ENCODE peak calls at places on chromosomes 13 and 19, in six cellular contexts. L, M, A, D, V and H are unnamed samples.
A peak's percentile ranks its signal among the peaks of the same experiment; 100 is the strongest.

GRCh38 chr19:29489182-29489951 is 36.4 kb upstream of the VSTM2B start:
- DNase-seq in L (no peak), M (no peak), A (no peak), D (no peak), V (no peak), H (no peak)

GRCh38 chr13:50353651-50354415 is 338.6 kb downstream of the KCNRG start:
- DNase-seq in L (no peak), M (no peak), A (peak; percentile 35), D (no peak), V (peak; percentile 87), H (no peak)

GRCh38 chr13:32905864-32906180 is 110.4 kb upstream of the KL start:
- DNase-seq in L (no peak), M (no peak), A (no peak), D (no peak), V (no peak), H (no peak)

GRCh38 chr19:34960103-34960805 is 3.8 kb downstream of the ZNF792 start:
- DNase-seq in L (no peak), M (no peak), A (peak; percentile 92), D (no peak), V (peak; percentile 39), H (peak; percentile 43)

GRCh38 chr13:29059837-29060236 is 239.7 kb downstream of the MTUS2 start:
- DNase-seq in L (no peak), M (no peak), A (no peak), D (peak; percentile 27), V (no peak), H (no peak)

GRCh38 chr13:31638577-31638976 is 100.7 kb upstream of the RXFP2 start:
- DNase-seq in L (no peak), M (no peak), A (peak; percentile 78), D (no peak), V (peak; percentile 87), H (no peak)

GRCh38 chr19:31110331-31110730 is 238.9 kb downstream of the TSHZ3 start:
- DNase-seq in L (no peak), M (no peak), A (peak; percentile 26), D (no peak), V (peak; percentile 68), H (no peak)

GRCh38 chr13:40152145-40152544 is 496.7 kb downstream of the COG6 start:
- DNase-seq in L (no peak), M (no peak), A (peak; percentile 54), D (no peak), V (peak; percentile 96), H (no peak)

GRCh38 chr13:79119578-79120107 is 286.4 kb downstream of the RBM26 start:
- DNase-seq in L (no peak), M (no peak), A (no peak), D (no peak), V (no peak), H (no peak)

GRCh38 chr19:58545286-58546068 is 1.6 kb downstream of the TRIM28 start:
- DNase-seq in L (no peak), M (peak; percentile 62), A (no peak), D (no peak), V (no peak), H (no peak)

GRCh38 chr13:111367340-111367739 is 46.9 kb downstream of the TEX29 start:
- DNase-seq in L (no peak), M (no peak), A (no peak), D (no peak), V (no peak), H (no peak)

GRCh38 chr13:105336706-105337582 is 1198.5 kb downstream of the EFNB2 start:
- DNase-seq in L (no peak), M (no peak), A (no peak), D (no peak), V (no peak), H (no peak)

GRCh38 chr13:50299546-50300249 is 284.5 kb downstream of the KCNRG start:
- DNase-seq in L (no peak), M (no peak), A (no peak), D (no peak), V (no peak), H (no peak)

GRCh38 chr13:32610977-32611376 is 24.7 kb downstream of the PDS5B start:
- DNase-seq in L (no peak), M (no peak), A (no peak), D (no peak), V (no peak), H (no peak)

GRCh38 chr13:92681239-92681638 is 545.4 kb upstream of the GPC6 start:
- DNase-seq in L (no peak), M (no peak), A (no peak), D (no peak), V (no peak), H (no peak)

GRCh38 chr13:81017525-81018152 is 676.7 kb upstream of the SPRY2 start:
- DNase-seq in L (no peak), M (no peak), A (peak; percentile 30), D (no peak), V (peak; percentile 67), H (no peak)

GRCh38 chr13:112368883-112369282 is 7.3 kb upstream of the SPACA7 start:
- DNase-seq in L (no peak), M (no peak), A (no peak), D (no peak), V (no peak), H (no peak)

GRCh38 chr13:73681015-73681414 is 453.2 kb downstream of the KLF12 start:
- DNase-seq in L (no peak), M (no peak), A (no peak), D (no peak), V (no peak), H (no peak)
- TF ChIP-seq CTCF in L (no peak), M (no peak), A (no peak), D (no peak), V (no peak), H (no peak)

DNA sequence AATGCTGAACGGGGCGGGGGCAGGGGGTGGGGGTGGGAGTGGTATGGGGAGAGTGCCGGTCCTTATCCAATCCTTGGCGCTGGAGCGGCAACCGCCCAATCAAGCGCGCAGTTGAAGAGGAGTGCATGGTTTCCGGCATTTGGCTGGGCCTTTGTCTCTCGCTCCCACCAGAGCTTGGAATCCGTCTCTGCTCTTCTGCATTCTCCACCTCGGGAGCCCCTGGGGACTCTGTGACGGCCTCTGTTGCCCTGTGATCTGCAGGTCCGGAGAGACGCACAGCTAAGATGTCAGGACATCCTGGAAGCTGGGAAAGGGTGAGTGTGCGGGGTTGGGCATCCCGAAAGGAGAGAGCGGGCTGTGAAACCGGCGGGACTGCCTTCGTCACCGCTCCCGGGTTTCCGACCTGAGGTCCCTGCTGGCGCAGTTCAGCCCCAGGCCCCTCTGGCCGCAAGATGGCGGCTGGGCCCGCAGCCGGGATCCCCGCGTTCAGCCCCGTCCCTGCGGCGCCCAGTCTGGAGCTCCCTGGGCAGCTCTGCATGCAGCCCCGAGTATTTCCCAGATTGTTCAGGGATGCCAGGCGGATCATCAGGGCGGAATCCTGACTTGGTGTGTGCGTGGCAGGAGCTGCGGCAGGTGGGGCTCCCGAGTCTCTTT is 53.6 kb upstream of the ZNF254 start:
- DNase-seq in L (peak; percentile 73), M (peak; percentile 92), A (peak; percentile 90), D (peak; percentile 87), V (peak; percentile 90), H (peak; percentile 97)
- TF ChIP-seq CTCF in L (no peak), M (no peak), A (peak; percentile 40), D (no peak), V (no peak), H (no peak)

DNA sequence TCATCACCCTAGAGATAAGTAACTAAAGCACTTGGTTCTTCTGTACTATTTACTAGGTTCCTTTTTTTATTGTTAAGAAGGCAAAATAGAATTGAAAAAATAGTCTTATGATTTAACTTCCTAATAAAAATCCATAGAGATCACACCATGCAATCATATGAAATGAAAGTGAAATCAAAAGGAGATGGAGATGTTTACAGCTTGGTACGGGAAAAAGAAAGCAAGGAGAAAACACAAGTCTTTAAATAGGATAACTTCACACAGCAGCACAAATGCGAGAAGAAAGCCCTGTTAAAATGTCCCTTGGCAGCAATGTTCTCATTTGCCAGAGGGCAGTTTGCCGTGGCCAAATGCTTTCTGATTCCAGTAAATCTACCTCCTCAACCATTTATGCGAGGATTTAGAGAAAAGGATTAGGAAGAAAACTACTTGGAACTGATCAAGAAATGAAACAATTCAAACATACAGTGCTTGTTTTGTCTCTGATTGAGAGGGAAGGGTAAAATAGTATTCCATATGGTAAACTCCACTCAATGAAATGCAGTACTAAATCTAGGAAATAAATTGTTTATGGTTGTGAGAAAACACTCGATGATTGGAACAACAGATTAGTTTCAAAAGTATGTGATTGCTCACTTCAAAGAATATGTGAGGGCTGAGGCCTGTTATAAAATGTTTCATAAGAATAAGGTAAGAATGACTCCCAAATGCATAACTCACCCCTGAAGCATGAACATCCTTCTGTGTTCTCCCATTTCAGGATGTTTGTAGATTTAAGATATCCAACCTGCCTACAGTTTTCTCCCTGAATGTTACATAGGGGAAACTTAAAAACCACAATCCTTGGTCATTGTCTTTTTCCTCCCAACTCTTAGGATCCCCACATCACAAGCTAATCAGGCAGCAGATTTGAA is 487.8 kb downstream of the DACH1 start:
- DNase-seq in L (no peak), M (no peak), A (no peak), D (no peak), V (no peak), H (no peak)
- TF ChIP-seq CTCF in L (no peak), M (no peak), A (no peak), D (no peak), V (no peak), H (no peak)

GRCh38 chr13:45464687-45465453 is at the start of gene COG3:
- DNase-seq in L (peak; percentile 82), M (peak; percentile 96), A (peak; percentile 98), D (peak; percentile 94), V (peak; percentile 96), H (peak; percentile 99)
- TF ChIP-seq CTCF in L (peak; percentile 13), M (peak; percentile 40), A (peak; percentile 61), D (peak; percentile 62), V (peak; percentile 40), H (no peak)

GRCh38 chr13:21817878-21818277 is 147.0 kb downstream of the FGF9 start:
- DNase-seq in L (no peak), M (no peak), A (no peak), D (no peak), V (no peak), H (no peak)

GRCh38 chr13:21813844-21814243 is 143.0 kb downstream of the FGF9 start:
- DNase-seq in L (no peak), M (no peak), A (no peak), D (no peak), V (no peak), H (no peak)

GRCh38 chr13:21812192-21812626 is 141.3 kb downstream of the FGF9 start:
- DNase-seq in L (no peak), M (no peak), A (no peak), D (no peak), V (no peak), H (no peak)

DNA sequence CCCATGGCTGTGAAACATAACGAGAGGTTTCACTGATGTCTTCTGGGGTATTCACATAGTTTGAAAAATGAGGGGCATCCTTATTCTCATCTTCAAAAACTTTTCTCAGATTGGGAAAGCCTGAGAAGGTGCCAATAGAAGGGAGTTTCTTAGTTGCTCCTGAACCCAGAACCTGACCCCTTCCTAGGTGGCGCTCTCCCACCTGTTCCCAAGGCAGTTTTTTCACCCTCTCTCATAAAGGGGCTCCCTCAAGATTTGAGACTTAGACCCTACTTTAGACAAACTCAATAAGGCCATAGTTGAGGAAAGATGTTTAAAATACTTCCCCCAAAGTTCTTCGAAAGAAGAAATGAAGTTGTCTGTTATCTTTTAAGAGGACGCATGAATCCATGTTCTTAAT is 142.2 kb downstream of the FGF9 start:
- DNase-seq in L (no peak), M (no peak), A (no peak), D (no peak), V (no peak), H (no peak)
- TF ChIP-seq CTCF in L (no peak), M (no peak), A (no peak), D (no peak), V (no peak), H (no peak)